ENCODE peak calls at places on chromosomes 1 and 21, in nine cellular contexts. One of them, this sample, is unnamed.

GRCh38 chr1:71037066-71037465 is 10.6 kb downstream of the PTGER3 start:
- DNase-seq in breast epithelium: no peak
- DNase-seq in spleen: no peak
- DNase-seq in H1: no peak
- DNase-seq in sigmoid colon: no peak
- DNase-seq in transverse colon: no peak
- DNase-seq in upper lobe of left lung: no peak
- DNase-seq in suprapubic skin: no peak
- DNase-seq in prostate gland: no peak
- DNase-seq in this sample: no peak

GRCh38 chr1:247110627-247111258 is 6.6 kb upstream of the ZNF669 start:
- DNase-seq in prostate gland: no peak
- DNase-seq in upper lobe of left lung: no peak
- DNase-seq in sigmoid colon: no peak
- DNase-seq in transverse colon: no peak
- DNase-seq in H1: no peak
- DNase-seq in spleen: peak
- DNase-seq in breast epithelium: no peak
- DNase-seq in suprapubic skin: no peak
- DNase-seq in this sample: no peak

GRCh38 chr1:9439074-9439761 is 100.0 kb upstream of the SLC25A33 start:
- DNase-seq in H1: no peak
- DNase-seq in spleen: no peak
- DNase-seq in sigmoid colon: no peak
- DNase-seq in suprapubic skin: peak
- DNase-seq in breast epithelium: no peak
- DNase-seq in transverse colon: peak
- DNase-seq in prostate gland: no peak
- DNase-seq in upper lobe of left lung: no peak
- DNase-seq in this sample: no peak

GRCh38 chr1:168127493-168127892 is 9.2 kb downstream of the GPR161 start:
- DNase-seq in spleen: no peak
- DNase-seq in transverse colon: no peak
- DNase-seq in suprapubic skin: no peak
- DNase-seq in H1: no peak
- DNase-seq in breast epithelium: no peak
- DNase-seq in sigmoid colon: no peak
- DNase-seq in prostate gland: no peak
- DNase-seq in upper lobe of left lung: no peak
- DNase-seq in this sample: no peak

GRCh38 chr1:84571150-84571535 is 3.1 kb downstream of the CTBS start:
- DNase-seq in sigmoid colon: no peak
- DNase-seq in transverse colon: no peak
- DNase-seq in spleen: no peak
- DNase-seq in upper lobe of left lung: no peak
- DNase-seq in prostate gland: no peak
- DNase-seq in H1: no peak
- DNase-seq in suprapubic skin: no peak
- DNase-seq in breast epithelium: no peak
- DNase-seq in this sample: no peak

GRCh38 chr1:40394456-40395172 is 21.1 kb downstream of the SMAP2 start:
- DNase-seq in transverse colon: no peak
- DNase-seq in spleen: no peak
- DNase-seq in H1: no peak
- DNase-seq in sigmoid colon: no peak
- DNase-seq in breast epithelium: no peak
- DNase-seq in suprapubic skin: no peak
- DNase-seq in upper lobe of left lung: no peak
- DNase-seq in prostate gland: no peak
- DNase-seq in this sample: no peak

GRCh38 chr1:33435096-33435820 is 4.4 kb upstream of the PHC2 start:
- DNase-seq in breast epithelium: no peak
- DNase-seq in suprapubic skin: no peak
- DNase-seq in upper lobe of left lung: no peak
- DNase-seq in prostate gland: no peak
- DNase-seq in transverse colon: no peak
- DNase-seq in sigmoid colon: no peak
- DNase-seq in spleen: no peak
- DNase-seq in H1: no peak
- DNase-seq in this sample: no peak

GRCh38 chr1:158998781-158999161 is 10.9 kb upstream of the IFI16 start:
- DNase-seq in prostate gland: peak
- DNase-seq in sigmoid colon: peak
- DNase-seq in suprapubic skin: no peak
- DNase-seq in spleen: peak
- DNase-seq in transverse colon: peak
- DNase-seq in H1: no peak
- DNase-seq in upper lobe of left lung: peak
- DNase-seq in breast epithelium: peak
- DNase-seq in this sample: no peak

GRCh38 chr1:6003568-6004411 is 11.6 kb upstream of the NPHP4 start:
- DNase-seq in transverse colon: no peak
- DNase-seq in breast epithelium: no peak
- DNase-seq in upper lobe of left lung: no peak
- DNase-seq in H1: no peak
- DNase-seq in spleen: peak
- DNase-seq in prostate gland: no peak
- DNase-seq in suprapubic skin: no peak
- DNase-seq in sigmoid colon: peak
- DNase-seq in this sample: no peak

GRCh38 chr1:58848818-58849411 is 65.1 kb upstream of the JUN start:
- DNase-seq in H1: peak
- DNase-seq in prostate gland: no peak
- DNase-seq in sigmoid colon: peak
- DNase-seq in upper lobe of left lung: peak
- DNase-seq in suprapubic skin: peak
- DNase-seq in transverse colon: peak
- DNase-seq in breast epithelium: peak
- DNase-seq in spleen: no peak
- DNase-seq in this sample: no peak

GRCh38 chr1:229258031-229258850 is 12.7 kb upstream of the RAB4A start:
- DNase-seq in sigmoid colon: peak
- DNase-seq in H1: no peak
- DNase-seq in prostate gland: peak
- DNase-seq in transverse colon: peak
- DNase-seq in suprapubic skin: no peak
- DNase-seq in upper lobe of left lung: no peak
- DNase-seq in breast epithelium: peak
- DNase-seq in spleen: no peak
- DNase-seq in this sample: peak

GRCh38 chr21:25307489-25307888 is 299.8 kb downstream of the MRPL39 start:
- DNase-seq in H1: no peak
- DNase-seq in spleen: no peak
- DNase-seq in sigmoid colon: no peak
- DNase-seq in breast epithelium: no peak
- DNase-seq in transverse colon: no peak
- DNase-seq in suprapubic skin: no peak
- DNase-seq in prostate gland: no peak
- DNase-seq in upper lobe of left lung: no peak
- DNase-seq in this sample: no peak

GRCh38 chr1:246329900-246330299 is 177.2 kb downstream of the SMYD3 start:
- DNase-seq in spleen: no peak
- DNase-seq in sigmoid colon: no peak
- DNase-seq in upper lobe of left lung: no peak
- DNase-seq in H1: no peak
- DNase-seq in suprapubic skin: no peak
- DNase-seq in prostate gland: no peak
- DNase-seq in transverse colon: no peak
- DNase-seq in breast epithelium: no peak
- DNase-seq in this sample: peak

DNA sequence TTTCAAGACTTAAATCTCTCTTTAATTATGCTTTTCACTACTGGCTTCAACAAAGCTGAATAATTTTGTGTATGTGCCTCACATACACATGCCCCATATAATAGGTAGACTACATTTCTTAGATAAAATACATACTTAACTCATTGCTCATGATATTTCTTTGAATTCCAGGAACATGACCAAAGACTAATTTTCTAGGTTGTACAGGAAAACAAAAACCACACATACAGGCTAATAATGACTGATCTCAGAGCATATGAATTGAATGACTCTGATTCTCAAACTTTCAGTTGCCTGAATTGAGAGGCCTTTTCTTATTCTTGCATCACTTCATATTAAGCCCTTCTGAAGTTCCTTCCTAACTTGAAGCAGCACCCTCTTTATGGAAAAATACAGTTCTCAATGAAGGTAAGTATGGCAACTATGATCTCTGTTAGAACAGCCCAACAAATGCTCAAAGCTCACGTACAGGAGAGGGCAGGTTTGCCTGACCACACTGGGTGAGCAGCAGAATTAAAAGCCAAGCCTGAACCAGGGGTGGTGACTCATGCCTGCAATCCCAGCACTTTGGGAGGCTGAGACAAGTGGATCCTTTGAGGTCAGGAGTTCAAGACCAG is 22.6 kb upstream of the UAP1 start:
- DNase-seq in upper lobe of left lung: no peak
- DNase-seq in prostate gland: no peak
- DNase-seq in spleen: no peak
- DNase-seq in transverse colon: no peak
- DNase-seq in breast epithelium: no peak
- DNase-seq in suprapubic skin: no peak
- DNase-seq in sigmoid colon: no peak
- DNase-seq in H1: no peak
- DNase-seq in this sample: no peak
- TF ChIP-seq POLR2A in upper lobe of left lung: no peak
- TF ChIP-seq POLR2A in prostate gland: no peak
- TF ChIP-seq POLR2A in spleen: no peak
- TF ChIP-seq POLR2A in transverse colon: no peak
- TF ChIP-seq POLR2A in breast epithelium: no peak
- TF ChIP-seq POLR2A in suprapubic skin: no peak
- TF ChIP-seq POLR2A in sigmoid colon: no peak
- TF ChIP-seq POLR2A in H1: no peak
- TF ChIP-seq POLR2A in this sample: no peak

DNA sequence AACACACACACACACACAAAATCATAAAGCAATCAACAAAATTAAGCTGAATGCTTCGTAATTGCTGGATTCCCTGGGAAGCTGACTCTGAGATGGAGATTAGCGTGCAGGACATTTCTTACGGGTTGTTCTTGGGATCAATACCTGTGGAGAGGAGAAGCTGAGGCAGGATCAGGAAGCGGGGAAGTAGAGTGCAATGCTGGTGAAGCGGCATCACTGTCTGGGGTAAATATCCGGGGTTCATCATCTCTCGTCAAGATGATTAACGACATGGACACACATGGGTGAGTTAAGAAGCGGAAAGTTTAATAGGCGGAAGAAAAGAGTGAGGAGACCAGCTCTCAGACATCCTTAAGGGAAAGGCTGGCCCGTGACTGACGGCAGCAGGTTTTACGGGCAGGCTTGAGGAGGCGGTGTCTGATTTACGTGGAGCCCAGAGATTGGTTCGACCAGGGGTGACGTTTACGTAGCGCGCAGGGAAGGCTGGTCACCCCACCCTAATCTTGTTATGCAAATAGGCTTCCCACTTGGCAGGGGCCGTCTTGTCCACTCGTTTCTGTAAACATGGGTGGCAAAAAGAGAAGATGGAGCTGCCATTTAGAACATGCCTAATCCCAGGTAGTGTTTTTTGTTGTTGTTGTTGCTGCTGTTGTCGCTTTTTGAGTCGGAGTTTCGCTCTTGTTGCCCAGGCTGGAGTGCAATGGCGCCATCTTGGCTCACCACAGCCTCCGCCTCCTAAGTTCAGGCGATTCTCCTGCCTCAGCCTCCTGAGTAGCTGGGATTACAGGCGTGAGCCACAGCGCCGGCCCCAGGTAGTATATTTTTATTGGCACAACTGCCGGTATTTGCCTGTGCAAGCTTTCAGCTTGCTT is 135.6 kb upstream of the KCNJ15 start:
- DNase-seq in H1: no peak
- DNase-seq in sigmoid colon: no peak
- DNase-seq in spleen: no peak
- DNase-seq in transverse colon: no peak
- DNase-seq in breast epithelium: no peak
- DNase-seq in suprapubic skin: no peak
- DNase-seq in upper lobe of left lung: peak
- DNase-seq in prostate gland: no peak
- DNase-seq in this sample: no peak
- TF ChIP-seq POLR2AphosphoS5 in H1: no peak
- TF ChIP-seq POLR2AphosphoS5 in sigmoid colon: no peak
- TF ChIP-seq POLR2AphosphoS5 in spleen: no peak
- TF ChIP-seq POLR2AphosphoS5 in transverse colon: no peak
- TF ChIP-seq POLR2AphosphoS5 in breast epithelium: no peak
- TF ChIP-seq POLR2AphosphoS5 in suprapubic skin: no peak
- TF ChIP-seq POLR2AphosphoS5 in upper lobe of left lung: no peak
- TF ChIP-seq POLR2AphosphoS5 in prostate gland: no peak
- TF ChIP-seq POLR2AphosphoS5 in this sample: no peak

DNA sequence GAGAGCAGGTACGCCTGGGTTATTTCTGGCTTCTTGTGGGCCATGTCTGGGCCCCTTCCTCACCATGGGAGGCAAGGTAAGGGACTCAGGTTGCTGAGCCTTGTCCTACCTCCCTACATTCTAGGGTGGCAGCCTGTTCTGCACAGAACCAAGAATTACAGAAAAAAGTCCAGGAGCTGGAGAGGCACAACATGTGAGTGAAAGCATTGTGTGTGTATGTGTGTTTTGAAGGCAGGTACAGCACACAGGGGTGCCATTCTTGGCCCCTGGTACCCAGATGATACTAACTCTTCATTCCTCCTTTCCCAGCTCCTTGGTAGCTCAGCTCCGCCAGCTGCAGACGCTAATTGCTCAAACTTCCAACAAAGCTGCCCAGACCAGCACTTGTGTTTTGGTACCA is 4.4 kb downstream of the JTB start:
- DNase-seq in suprapubic skin: no peak
- DNase-seq in H1: no peak
- DNase-seq in sigmoid colon: no peak
- DNase-seq in transverse colon: no peak
- DNase-seq in upper lobe of left lung: no peak
- DNase-seq in prostate gland: no peak
- DNase-seq in breast epithelium: no peak
- DNase-seq in spleen: no peak
- DNase-seq in this sample: no peak
- TF ChIP-seq POLR2A in suprapubic skin: no peak
- TF ChIP-seq POLR2A in H1: no peak
- TF ChIP-seq POLR2A in sigmoid colon: no peak
- TF ChIP-seq POLR2A in transverse colon: no peak
- TF ChIP-seq POLR2A in upper lobe of left lung: no peak
- TF ChIP-seq POLR2A in prostate gland: no peak
- TF ChIP-seq POLR2A in breast epithelium: no peak
- TF ChIP-seq POLR2A in spleen: no peak
- TF ChIP-seq POLR2A in this sample: peak

DNA sequence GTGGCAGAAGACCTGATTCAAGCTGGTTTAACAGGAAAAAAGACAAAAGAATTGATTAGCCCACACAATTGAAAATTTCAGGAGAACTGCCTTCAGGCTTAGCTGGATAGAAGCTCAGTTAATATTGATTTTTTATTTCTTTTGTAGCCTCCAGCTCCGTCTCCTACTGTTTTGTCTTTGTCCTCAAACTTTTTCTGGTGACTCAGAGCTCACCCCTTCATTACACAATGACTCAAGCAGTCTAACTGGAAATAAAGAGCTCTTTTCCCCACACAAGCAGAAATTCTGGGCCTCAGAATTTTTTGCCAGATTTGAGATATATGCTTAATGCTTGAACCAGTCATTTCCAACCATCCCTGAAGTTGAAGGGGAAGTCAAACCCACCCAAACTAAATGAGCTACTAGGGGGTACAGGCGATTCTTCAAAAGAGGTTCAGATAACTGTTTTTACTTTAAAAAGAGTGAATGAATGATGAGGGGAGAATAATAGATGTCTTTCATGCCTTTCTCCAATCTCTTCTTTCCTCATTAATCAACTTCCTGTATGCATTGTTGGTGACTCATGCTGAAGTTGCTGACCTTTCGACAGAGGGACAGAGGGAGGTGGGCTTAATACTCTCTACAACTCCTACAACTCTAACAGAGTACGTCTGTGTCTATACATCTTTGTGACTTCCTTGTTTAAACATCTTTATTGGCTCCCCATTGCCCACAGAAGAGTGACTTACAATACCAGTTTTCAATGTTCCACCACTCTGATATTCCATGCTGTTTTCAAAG is 6.2 kb upstream of the ACP6 start:
- DNase-seq in upper lobe of left lung: no peak
- DNase-seq in sigmoid colon: no peak
- DNase-seq in breast epithelium: no peak
- DNase-seq in spleen: no peak
- DNase-seq in transverse colon: no peak
- DNase-seq in H1: no peak
- DNase-seq in suprapubic skin: no peak
- DNase-seq in prostate gland: no peak
- DNase-seq in this sample: no peak
- TF ChIP-seq POLR2AphosphoS5 in upper lobe of left lung: no peak
- TF ChIP-seq POLR2AphosphoS5 in sigmoid colon: no peak
- TF ChIP-seq POLR2AphosphoS5 in breast epithelium: no peak
- TF ChIP-seq POLR2AphosphoS5 in spleen: no peak
- TF ChIP-seq POLR2AphosphoS5 in transverse colon: no peak
- TF ChIP-seq POLR2AphosphoS5 in H1: no peak
- TF ChIP-seq POLR2AphosphoS5 in suprapubic skin: no peak
- TF ChIP-seq POLR2AphosphoS5 in prostate gland: no peak
- TF ChIP-seq POLR2AphosphoS5 in this sample: no peak

This sample was measured in GM12891.